ENCODE peak calls at places on chromosome 22, in four cellular contexts. J is adrenal gland, I is body of pancreas, K is tibial nerve. E is an unnamed sample.

GRCh38 chr22:37508431-37508963 is 10.7 kb downstream of the CARD10 start:
- DNase-seq in J (no peak), I (no peak), K (no peak), E (no peak)

GRCh38 chr22:40040927-40041326 is 46.2 kb downstream of the FAM83F start:
- DNase-seq in J (peak; percentile 53), I (peak; percentile 49), K (peak; percentile 51), E (peak; percentile 79)

GRCh38 chr22:37514526-37515051 is 4.6 kb downstream of the CARD10 start:
- DNase-seq in J (no peak), I (no peak), K (no peak), E (no peak)

GRCh38 chr22:37309221-37310074 is 27.1 kb downstream of the CYTH4 start:
- DNase-seq in J (no peak), I (no peak), K (no peak), E (no peak)

GRCh38 chr22:25722223-25723015 is 19.6 kb upstream of the MYO18B start:
- DNase-seq in J (no peak), I (no peak), K (no peak), E (no peak)

GRCh38 chr22:49535126-49535525 is 292.5 kb downstream of the BRD1 start:
- DNase-seq in J (no peak), I (no peak), K (no peak), E (no peak)

GRCh38 chr22:38137876-38138687 is 27.6 kb upstream of the BAIAP2L2 start:
- DNase-seq in J (no peak), I (no peak), K (no peak), E (no peak)

GRCh38 chr22:39097098-39098020 is at the start of gene APOBEC3H:
- DNase-seq in J (peak; percentile 26), I (peak; percentile 33), K (no peak), E (peak; percentile 21)

GRCh38 chr22:39275814-39276443 is 31.1 kb upstream of the PDGFB start:
- DNase-seq in J (no peak), I (peak; percentile 81), K (no peak), E (no peak)

GRCh38 chr22:21927174-21927823 is 25.3 kb downstream of the PPM1F start:
- DNase-seq in J (no peak), I (no peak), K (no peak), E (no peak)

GRCh38 chr22:48704335-48704734 is 1123.3 kb downstream of the BRD1 start:
- DNase-seq in J (no peak), I (no peak), K (no peak), E (no peak)

GRCh38 chr22:25051073-25051472 is 98.6 kb downstream of the KIAA1671 start:
- DNase-seq in J (no peak), I (no peak), K (no peak), E (no peak)

GRCh38 chr22:49427941-49428340 is 399.7 kb downstream of the BRD1 start:
- DNase-seq in J (no peak), I (no peak), K (no peak), E (no peak)

GRCh38 chr22:41021655-41022454 is 70.5 kb upstream of the EP300 start:
- DNase-seq in J (peak; percentile 73), I (peak; percentile 75), K (peak; percentile 46), E (peak; percentile 65)

GRCh38 chr22:22422629-22423112 is 85.9 kb downstream of the ZNF280B start:
- DNase-seq in J (peak; percentile 83), I (peak; percentile 68), K (peak; percentile 39), E (peak; percentile 83)

GRCh38 chr22:39098026-39098425 is 982 bp downstream of the APOBEC3H start:
- DNase-seq in J (no peak), I (no peak), K (no peak), E (peak; percentile 49)

GRCh38 chr22:26702906-26703830 is 45.8 kb downstream of the MIAT start:
- DNase-seq in J (no peak), I (no peak), K (no peak), E (no peak)

GRCh38 chr22:37283393-37283937 is 1.2 kb downstream of the CYTH4 start:
- DNase-seq in J (no peak), I (no peak), K (no peak), E (no peak)

GRCh38 chr22:42397332-42398246 is 34.6 kb downstream of the NFAM1 start:
- DNase-seq in J (peak; percentile 38), I (peak; percentile 69), K (no peak), E (peak; percentile 71)

GRCh38 chr22:26174280-26174679 is 5.0 kb downstream of the SEZ6L start:
- DNase-seq in J (peak; percentile 26), I (peak; percentile 11), K (no peak), E (no peak)

GRCh38 chr22:22770280-22770871 is 117.2 kb upstream of the IGLL5 start:
- DNase-seq in J (peak; percentile 53), I (peak; percentile 20), K (no peak), E (peak; percentile 40)

GRCh38 chr22:25558341-25558740 is 6.1 kb upstream of the GRK3 start:
- DNase-seq in J (no peak), I (no peak), K (no peak), E (no peak)

GRCh38 chr22:48940266-48940987 is 887.2 kb downstream of the BRD1 start:
- DNase-seq in J (no peak), I (no peak), K (no peak), E (no peak)

GRCh38 chr22:38316340-38317236 is 645 bp downstream of the CSNK1E start:
- DNase-seq in J (peak; percentile 76), I (peak; percentile 66), K (peak; percentile 53), E (peak; percentile 74)

GRCh38 chr22:37996079-37996478 is 11.7 kb upstream of the SOX10 start:
- DNase-seq in J (no peak), I (no peak), K (no peak), E (no peak)

GRCh38 chr22:39661842-39662676 is 91.5 kb downstream of the CACNA1I start:
- DNase-seq in J (no peak), I (peak; percentile 46), K (no peak), E (peak; percentile 43)

GRCh38 chr22:46061431-46062231 is 84.7 kb upstream of the WNT7B start:
- DNase-seq in J (peak; percentile 17), I (no peak), K (peak; percentile 19), E (no peak)

GRCh38 chr22:45628508-45628907 is 43.1 kb upstream of the ATXN10 start:
- DNase-seq in J (no peak), I (peak; percentile 45), K (no peak), E (no peak)

GRCh38 chr22:21009638-21010425 is 5.1 kb upstream of the P2RX6 start:
- DNase-seq in J (peak; percentile 32), I (peak; percentile 56), K (no peak), E (peak; percentile 55)

GRCh38 chr22:43351966-43352345 is 8.8 kb upstream of the SCUBE1 start:
- DNase-seq in J (no peak), I (no peak), K (no peak), E (no peak)

GRCh38 chr22:22856885-22857606 is 30.6 kb upstream of the IGLL5 start:
- DNase-seq in J (no peak), I (no peak), K (no peak), E (no peak)

DNA sequence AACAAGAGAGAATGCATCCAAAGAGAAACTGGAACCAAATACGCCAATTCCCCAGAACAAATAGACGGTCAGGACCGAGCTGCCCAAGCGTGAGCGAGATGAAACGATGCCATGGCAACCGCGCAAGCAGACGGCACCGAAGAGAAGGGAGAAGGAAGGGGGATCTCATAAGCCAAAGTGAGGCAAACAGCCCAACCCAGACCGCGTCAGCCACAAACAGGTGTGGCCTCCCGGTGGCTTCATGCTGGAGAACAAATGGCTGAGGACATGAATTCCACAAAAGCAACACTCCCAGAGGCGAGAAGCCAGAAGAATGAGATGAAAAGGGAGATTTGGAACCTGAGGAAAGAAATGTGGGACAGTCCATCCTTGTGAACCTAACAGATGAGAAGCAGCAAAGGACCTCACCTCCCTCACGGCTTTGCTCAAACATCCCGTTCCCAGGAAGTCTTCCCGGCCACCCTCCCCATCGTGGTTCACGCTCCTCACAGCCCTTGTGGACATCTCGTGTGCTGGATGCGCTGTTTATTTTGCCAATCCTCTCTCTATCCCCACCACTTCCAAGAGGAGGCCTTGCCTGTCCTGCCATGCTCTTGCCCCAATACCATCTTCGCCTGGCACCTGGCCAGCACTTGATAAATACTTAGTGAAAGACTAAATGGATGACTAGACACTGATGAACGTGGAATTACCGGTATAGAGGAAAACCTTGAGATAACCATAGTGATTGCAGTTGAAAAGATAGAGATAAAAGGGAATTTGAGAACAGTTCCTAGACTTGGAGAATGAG is 89.2 kb upstream of the RTL6 start:
- DNase-seq in J (no peak), I (peak; percentile 50), K (no peak), E (no peak)
- H3K27ac ChIP-seq in J (no peak overlapping the region), I (no peak overlapping the region), K (no peak overlapping the region), E (no peak overlapping the region)

GRCh38 chr22:35921777-35922176 is 106.8 kb downstream of the RBFOX2 start:
- DNase-seq in J (peak; percentile 83), I (peak; percentile 82), K (peak; percentile 33), E (peak; percentile 68)
- H3K4me1 ChIP-seq in J (peaks cover 19% of the 10 kb centered on the region), I (peaks cover 14% of the 10 kb centered on the region), K (peaks cover 14% of the 10 kb centered on the region), E (peaks cover 35% of the 10 kb centered on the region)

GRCh38 chr22:18077639-18078328 is at the start of gene PEX26:
- DNase-seq in J (peak; percentile 97), I (peak; percentile 97), K (peak; percentile 89), E (peak; percentile 94)
- TF ChIP-seq POLR2A in J (peak; percentile 8), I (peak; percentile 77), K (no peak), E (peak; percentile 51)

GRCh38 chr22:47153854-47154542 is 391.5 kb downstream of the TBC1D22A start:
- DNase-seq in J (peak; percentile 54), I (no peak), K (no peak), E (no peak)

GRCh38 chr22:47152938-47153337 is 390.5 kb downstream of the TBC1D22A start:
- DNase-seq in J (no peak), I (no peak), K (no peak), E (no peak)

GRCh38 chr22:47155131-47155885 is 392.9 kb downstream of the TBC1D22A start:
- DNase-seq in J (no peak), I (no peak), K (no peak), E (no peak)

GRCh38 chr22:47155912-47156311 is 393.5 kb downstream of the TBC1D22A start:
- DNase-seq in J (no peak), I (no peak), K (no peak), E (no peak)

DNA sequence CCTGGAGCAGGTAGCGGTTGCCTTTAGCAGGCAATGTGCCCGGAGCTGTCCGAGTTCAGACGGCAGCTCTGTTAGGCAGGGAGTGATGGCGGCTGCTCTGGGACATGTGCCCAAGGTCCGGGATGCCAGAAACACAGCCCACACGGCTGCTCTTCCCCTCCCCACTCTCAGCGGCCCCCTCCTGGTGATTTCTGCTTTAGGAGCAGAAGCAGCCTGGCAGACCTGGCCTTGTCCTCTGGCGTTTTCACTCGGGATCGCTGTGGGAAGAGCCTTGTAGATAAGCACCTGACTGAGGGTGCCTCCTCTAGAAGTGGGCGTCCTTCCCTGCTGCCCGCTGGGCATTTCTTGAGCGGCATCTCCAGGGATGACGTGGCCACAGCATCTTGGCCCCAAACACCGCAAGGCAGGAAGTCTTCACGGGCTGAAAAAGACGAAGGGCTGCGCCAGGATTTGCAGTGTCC is 392.2 kb downstream of the TBC1D22A start:
- DNase-seq in J (peak; percentile 86), I (peak; percentile 93), K (no peak), E (peak; percentile 77)
- H3K27ac ChIP-seq in J (peak overlapping the region; percentile 47), I (peak overlapping the region; percentile 78), K (no peak overlapping the region), E (no peak overlapping the region)

DNA sequence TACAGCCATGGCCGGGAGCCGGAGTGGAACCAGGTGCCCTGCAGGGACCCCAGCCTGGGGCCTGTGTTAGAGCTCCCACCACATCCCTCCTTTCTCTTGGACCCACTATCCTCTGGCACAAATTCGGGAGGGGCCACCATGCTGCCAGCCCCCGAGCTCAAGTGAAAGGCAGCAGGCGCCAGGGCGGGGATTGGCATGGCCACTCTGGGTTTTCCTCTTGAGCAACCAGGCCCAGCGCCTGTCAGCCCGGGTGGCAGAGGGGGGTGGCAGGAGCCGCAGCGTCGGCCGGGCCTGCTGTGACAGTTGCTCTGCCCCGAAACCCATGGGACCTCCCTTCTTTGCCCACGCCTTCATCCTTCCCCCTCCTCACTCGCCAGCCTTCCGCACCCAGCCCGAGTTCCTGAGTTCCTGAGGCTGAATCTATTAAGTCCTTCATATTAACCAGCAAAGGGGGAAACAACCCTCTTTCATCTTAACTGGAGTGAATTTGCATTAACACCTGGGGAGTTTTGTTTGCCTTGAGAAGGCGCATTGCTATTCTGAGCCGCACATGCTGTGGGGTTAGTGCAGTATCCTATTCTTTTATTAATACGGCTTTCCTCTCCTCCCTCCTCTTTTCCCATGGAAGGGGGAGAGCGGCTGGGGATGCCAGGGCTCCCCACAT is 16.7 kb upstream of the CABP7 start:
- DNase-seq in J (no peak), I (no peak), K (no peak), E (peak; percentile 84)
- H3K4me1 ChIP-seq in J (peaks cover 44% of the 10 kb centered on the region), I (peaks cover 26% of the 10 kb centered on the region), K (peaks cover 34% of the 10 kb centered on the region), E (peaks cover 48% of the 10 kb centered on the region)

E was measured in thyroid gland.